ENCODE peak calls at places on chromosomes 11 and 22, in seven cellular contexts. C, Q, J, S, T, A and Y are unnamed samples. For H3K4me1, the result is how much of the 10 kb centered on the place peaks cover.

GRCh38 chr11:33317662-33318061 is 60.5 kb downstream of the HIPK3 start:
- DNase-seq in C (no peak), Q (no peak), J (no peak), S (no peak), T (no peak), A (peak), Y (no peak)

GRCh38 chr11:60835472-60835871 is 6.4 kb upstream of the CCDC86 start:
- DNase-seq in C (no peak), Q (no peak), J (no peak), S (no peak), T (no peak), A (no peak), Y (no peak)

GRCh38 chr11:44761546-44761961 is 34.8 kb downstream of the TSPAN18 start:
- DNase-seq in C (no peak), Q (no peak), J (no peak), S (no peak), T (no peak), A (no peak), Y (peak)

GRCh38 chr11:7910389-7910788 is 20.7 kb downstream of the OR10A6 start:
- DNase-seq in C (no peak), Q (no peak), J (no peak), S (no peak), T (peak), A (no peak), Y (no peak)

GRCh38 chr22:49305215-49305965 is 522.3 kb downstream of the BRD1 start:
- DNase-seq in C (peak), Q (peak), J (peak), S (peak), T (peak), A (no peak), Y (peak)

GRCh38 chr11:100830978-100831732 is 144.1 kb downstream of the ARHGAP42 start:
- DNase-seq in C (peak), Q (no peak), J (peak), S (no peak), T (no peak), A (peak), Y (peak)

GRCh38 chr11:113613619-113614018 is 92.5 kb downstream of the TMPRSS5 start:
- DNase-seq in C (no peak), Q (no peak), J (no peak), S (no peak), T (no peak), A (peak), Y (no peak)

GRCh38 chr11:44952082-44952481 is 1.4 kb upstream of the TP53I11 start:
- DNase-seq in C (no peak), Q (no peak), J (no peak), S (no peak), T (no peak), A (no peak), Y (no peak)

GRCh38 chr11:58125469-58125868 is at the start of gene OR9I1:
- DNase-seq in C (no peak), Q (no peak), J (no peak), S (peak), T (no peak), A (no peak), Y (no peak)

GRCh38 chr11:61141601-61142028 is 19.6 kb downstream of the VPS37C start:
- DNase-seq in C (peak), Q (no peak), J (no peak), S (no peak), T (no peak), A (no peak), Y (peak)

GRCh38 chr11:35539781-35540281 is 14.4 kb upstream of the PAMR1 start:
- DNase-seq in C (peak), Q (no peak), J (peak), S (no peak), T (no peak), A (peak), Y (peak)

GRCh38 chr11:132284048-132284447 is 913.6 kb downstream of the NTM start:
- DNase-seq in C (no peak), Q (no peak), J (no peak), S (no peak), T (no peak), A (no peak), Y (no peak)

GRCh38 chr11:126533560-126533959 is 178.1 kb downstream of the ST3GAL4 start:
- DNase-seq in C (no peak), Q (no peak), J (no peak), S (no peak), T (no peak), A (no peak), Y (no peak)

GRCh38 chr11:75147875-75148263 is 3.0 kb upstream of the SLCO2B1 start:
- DNase-seq in C (peak), Q (no peak), J (peak), S (no peak), T (no peak), A (no peak), Y (peak)

GRCh38 chr11:1119282-1120146 is 38.2 kb upstream of the MUC5AC start:
- DNase-seq in C (no peak), Q (no peak), J (peak), S (peak), T (no peak), A (no peak), Y (no peak)

GRCh38 chr11:65416341-65417185 is 6.0 kb upstream of the NEAT1 start:
- DNase-seq in C (peak), Q (peak), J (peak), S (peak), T (peak), A (peak), Y (peak)

GRCh38 chr11:65418681-65419459 is 3.7 kb upstream of the NEAT1 start:
- DNase-seq in C (peak), Q (peak), J (peak), S (peak), T (peak), A (peak), Y (peak)

GRCh38 chr11:65418431-65418680 is 4.2 kb upstream of the NEAT1 start:
- DNase-seq in C (no peak), Q (no peak), J (no peak), S (no peak), T (no peak), A (no peak), Y (no peak)

GRCh38 chr11:65417221-65417701 is 5.3 kb upstream of the NEAT1 start:
- DNase-seq in C (peak), Q (peak), J (peak), S (peak), T (peak), A (no peak), Y (peak)

DNA sequence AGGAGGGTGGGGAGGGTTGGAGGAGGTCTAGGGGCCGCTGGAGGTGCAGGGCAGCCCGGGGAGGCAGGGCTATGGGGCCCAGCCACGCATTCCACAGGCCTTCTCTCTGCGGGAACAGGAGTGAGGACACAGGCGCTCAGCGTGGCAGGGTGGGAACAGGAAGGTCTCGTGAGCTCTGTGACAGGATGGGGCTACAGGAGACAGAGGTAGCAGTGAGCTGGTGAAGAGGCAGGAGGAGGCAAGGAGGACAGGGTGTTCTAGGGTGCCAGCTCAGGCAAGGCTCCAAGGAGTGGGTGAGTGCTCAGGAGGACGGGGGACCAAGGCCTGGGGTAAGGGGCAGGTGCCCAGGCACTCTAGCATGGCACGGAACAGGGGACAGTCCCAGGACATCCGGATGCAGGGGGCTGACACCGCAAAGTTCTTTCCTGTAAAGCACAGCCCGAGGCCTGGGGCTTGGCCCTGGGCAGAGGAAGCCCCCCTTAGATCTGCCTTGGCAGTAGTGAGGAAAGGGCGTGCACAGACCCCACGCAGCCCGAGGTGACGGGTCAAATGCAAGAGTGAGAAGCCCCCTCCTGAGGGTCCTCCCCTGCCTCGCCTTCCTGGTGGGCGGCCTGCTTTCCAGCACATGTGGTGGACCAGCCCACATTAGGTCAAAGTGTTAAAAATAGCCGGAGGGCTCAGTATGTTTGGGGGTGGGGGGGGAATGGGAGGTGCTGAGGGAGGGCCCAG is 4.7 kb upstream of the NEAT1 start:
- DNase-seq in C (peak), Q (peak), J (peak), S (no peak), T (peak), A (no peak), Y (peak)
- H3K4me3 ChIP-seq in C (peak), Q (peak), J (peak), S (no peak), T (no peak), A (no peak), Y (no peak)

DNA sequence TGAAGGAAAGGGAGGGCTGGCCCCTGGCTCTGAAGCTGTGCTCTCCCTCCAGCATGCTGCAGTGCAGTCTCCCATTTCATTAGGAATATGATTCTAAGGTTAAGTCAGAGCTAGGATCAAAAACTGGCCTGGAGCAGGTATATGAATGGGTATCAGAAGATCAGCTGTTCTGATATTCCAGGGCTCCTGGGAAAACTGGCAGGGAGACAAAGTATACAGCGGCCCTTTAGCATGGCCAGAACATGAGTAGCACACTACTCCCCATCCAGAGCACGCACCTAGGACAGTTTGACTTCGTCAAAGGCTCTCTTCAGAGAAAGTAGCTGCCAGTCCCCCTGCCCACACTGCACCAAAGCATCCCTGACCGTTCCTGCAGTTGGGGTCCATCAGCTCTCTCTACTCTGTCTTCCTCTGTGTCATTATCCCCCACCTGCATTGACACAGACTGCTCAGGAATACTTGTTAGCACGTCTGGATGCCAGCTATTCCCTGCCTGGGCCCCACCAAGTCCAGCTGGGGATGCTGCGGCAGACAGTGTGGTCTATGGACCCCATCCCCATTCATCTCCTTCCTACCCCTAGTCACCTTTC is 4.0 kb upstream of the FCHSD2 start:
- DNase-seq in C (no peak), Q (no peak), J (no peak), S (peak), T (no peak), A (no peak), Y (no peak)
- H3K4me1 ChIP-seq in C (under half), Q (under half), J (under half), S (under half), T (under half), A (under half), Y (under half)

GRCh38 chr22:27717094-27717493 is 84.5 kb downstream of the MN1 start:
- DNase-seq in C (no peak), Q (no peak), J (no peak), S (no peak), T (peak), A (no peak), Y (no peak)

GRCh38 chr22:27718186-27719032 is 83.1 kb downstream of the MN1 start:
- DNase-seq in C (peak), Q (no peak), J (peak), S (peak), T (peak), A (peak), Y (peak)

GRCh38 chr22:27719033-27719341 is 82.6 kb downstream of the MN1 start:
- DNase-seq in C (no peak), Q (no peak), J (no peak), S (no peak), T (no peak), A (no peak), Y (no peak)

GRCh38 chr22:27720860-27721259 is 80.7 kb downstream of the MN1 start:
- DNase-seq in C (no peak), Q (no peak), J (no peak), S (no peak), T (no peak), A (no peak), Y (no peak)

GRCh38 chr22:27719535-27720227 is 81.9 kb downstream of the MN1 start:
- DNase-seq in C (peak), Q (no peak), J (peak), S (peak), T (peak), A (no peak), Y (no peak)
- H3K27ac ChIP-seq in C (peak), Q (no peak), J (peak), S (no peak), T (no peak), A (no peak), Y (no peak)

GRCh38 chr11:63783925-63784592 is 15.5 kb upstream of the ZFTA start:
- DNase-seq in C (no peak), Q (no peak), J (no peak), S (peak), T (peak), A (no peak), Y (no peak)
- H3K4me3 ChIP-seq in C (no peak), Q (no peak), J (no peak), S (no peak), T (no peak), A (no peak), Y (no peak)

GRCh38 chr22:29341056-29341848 is 25.8 kb upstream of the RASL10A start:
- DNase-seq in C (no peak), Q (no peak), J (no peak), S (no peak), T (no peak), A (no peak), Y (peak)
- H3K4me1 ChIP-seq in C (under half), Q (under half), J (under half), S (under half), T (under half), A (under half), Y (under half)

GRCh38 chr11:104565581-104565956 is 332.7 kb downstream of the CASP12 start:
- DNase-seq in C (no peak), Q (no peak), J (no peak), S (no peak), T (no peak), A (no peak), Y (no peak)

GRCh38 chr11:104572279-104572678 is 326.0 kb downstream of the CASP12 start:
- DNase-seq in C (no peak), Q (no peak), J (no peak), S (no peak), T (no peak), A (peak), Y (no peak)

GRCh38 chr11:104564921-104565580 is 333.2 kb downstream of the CASP12 start:
- DNase-seq in C (peak), Q (no peak), J (no peak), S (no peak), T (no peak), A (no peak), Y (peak)

GRCh38 chr11:104573431-104573830 is 324.8 kb downstream of the CASP12 start:
- DNase-seq in C (no peak), Q (no peak), J (no peak), S (no peak), T (no peak), A (peak), Y (no peak)

GRCh38 chr11:104570088-104570701 is 328.1 kb downstream of the CASP12 start:
- DNase-seq in C (no peak), Q (no peak), J (no peak), S (no peak), T (no peak), A (peak), Y (no peak)
- H3K27ac ChIP-seq in C (no peak), Q (no peak), J (no peak), S (no peak), T (no peak), A (no peak), Y (no peak)

GRCh38 chr22:25282671-25283561 is 63.5 kb downstream of the CRYBB2 start:
- DNase-seq in C (no peak), Q (no peak), J (no peak), S (peak), T (peak), A (no peak), Y (no peak)

GRCh38 chr22:25282346-25282670 is 62.9 kb downstream of the CRYBB2 start:
- DNase-seq in C (no peak), Q (no peak), J (no peak), S (peak), T (peak), A (no peak), Y (no peak)

GRCh38 chr22:25281675-25282345 is 62.4 kb downstream of the CRYBB2 start:
- DNase-seq in C (no peak), Q (no peak), J (no peak), S (peak), T (peak), A (no peak), Y (no peak)
- H3K4me3 ChIP-seq in C (no peak), Q (no peak), J (no peak), S (peak), T (peak), A (no peak), Y (no peak)

GRCh38 chr11:76453248-76453647 is 8.4 kb downstream of the EMSY start:
- DNase-seq in C (no peak), Q (no peak), J (no peak), S (no peak), T (no peak), A (no peak), Y (no peak)
- H3K4me1 ChIP-seq in C (under half), Q (under half), J (under half), S (under half), T (under half), A (under half), Y (under half)

GRCh38 chr22:27795053-27795452 is 6.5 kb downstream of the MN1 start:
- DNase-seq in C (peak), Q (no peak), J (no peak), S (no peak), T (no peak), A (no peak), Y (no peak)

GRCh38 chr22:27791494-27792241 is 9.9 kb downstream of the MN1 start:
- DNase-seq in C (no peak), Q (no peak), J (no peak), S (no peak), T (no peak), A (no peak), Y (no peak)

GRCh38 chr22:27796118-27796517 is 5.4 kb downstream of the MN1 start:
- DNase-seq in C (peak), Q (no peak), J (no peak), S (no peak), T (no peak), A (no peak), Y (no peak)

GRCh38 chr22:27792452-27793165 is 8.9 kb downstream of the MN1 start:
- DNase-seq in C (no peak), Q (no peak), J (no peak), S (no peak), T (no peak), A (no peak), Y (no peak)

DNA sequence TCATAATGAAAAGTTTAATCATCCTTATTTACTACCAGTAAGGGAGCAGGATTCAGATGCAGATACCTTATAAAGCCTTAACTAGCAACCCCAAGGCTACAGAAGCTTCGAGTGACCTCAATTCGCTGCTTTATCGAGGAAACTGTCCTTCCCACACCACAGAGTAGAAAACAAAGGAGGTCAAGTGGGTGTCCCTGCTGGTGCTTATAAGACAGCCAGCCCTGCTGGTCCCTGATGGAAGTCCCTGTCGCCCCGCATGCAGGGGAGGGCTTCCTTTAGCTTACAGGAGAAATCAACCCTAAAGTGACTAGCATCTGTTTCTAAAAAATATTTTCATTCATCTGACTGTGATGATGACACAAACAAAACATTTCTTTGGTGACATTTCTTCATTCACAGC is 7.3 kb downstream of the MN1 start:
- DNase-seq in C (peak), Q (no peak), J (no peak), S (peak), T (peak), A (no peak), Y (no peak)
- H3K27ac ChIP-seq in C (peak), Q (no peak), J (peak), S (peak), T (no peak), A (peak), Y (no peak)